ENCODE peak calls at places on chromosome 9, in ten cellular contexts. One of them, this sample, is unnamed.

GRCh38 chr9:2271426-2271825 is 256.3 kb downstream of the SMARCA2 start:
- DNase-seq in activated CD8-positive, alpha-beta T cell treated with anti-CD3 and anti-CD28 coated beads, Interleukin-2, amount 10 ng/mL, durations not matched to agents 7 days and 5 days: no peak
- DNase-seq in HFFc6: no peak
- DNase-seq in left ventricle myocardium inferior: peak
- DNase-seq in HuH-7: no peak
- DNase-seq in fibroblast of pulmonary artery: peak
- DNase-seq in activated effector memory CD4-positive, alpha-beta T cell treated with anti-CD3 and anti-CD28 coated beads, Interleukin-2, amount 50 U/mL, for 16 hours: no peak
- DNase-seq in activated T-cell treated with anti-CD3 and anti-CD28 coated beads, Interleukin-2, amount 50 U/mL, for 72 hours: peak
- DNase-seq in neural crest cell: no peak
- DNase-seq in stimulated activated CD4-positive, alpha-beta T cell treated with anti-CD3 and anti-CD28 coated beads, Interleukin-1b, Interleukin-23, amount 100 ng/mL, for 24 hours: no peak
- DNase-seq in this sample: no peak

GRCh38 chr9:128683340-128684064 is 5.5 kb upstream of the SET start:
- DNase-seq in activated CD8-positive, alpha-beta T cell treated with anti-CD3 and anti-CD28 coated beads, Interleukin-2, amount 10 ng/mL, durations not matched to agents 7 days and 5 days: peak
- DNase-seq in HFFc6: no peak
- DNase-seq in left ventricle myocardium inferior: peak
- DNase-seq in HuH-7: no peak
- DNase-seq in fibroblast of pulmonary artery: peak
- DNase-seq in activated effector memory CD4-positive, alpha-beta T cell treated with anti-CD3 and anti-CD28 coated beads, Interleukin-2, amount 50 U/mL, for 16 hours: peak
- DNase-seq in activated T-cell treated with anti-CD3 and anti-CD28 coated beads, Interleukin-2, amount 50 U/mL, for 72 hours: peak
- DNase-seq in neural crest cell: peak
- DNase-seq in stimulated activated CD4-positive, alpha-beta T cell treated with anti-CD3 and anti-CD28 coated beads, Interleukin-1b, Interleukin-23, amount 100 ng/mL, for 24 hours: no peak
- DNase-seq in this sample: peak

GRCh38 chr9:98678244-98678842 is 30.4 kb downstream of the GABBR2 start:
- DNase-seq in activated CD8-positive, alpha-beta T cell treated with anti-CD3 and anti-CD28 coated beads, Interleukin-2, amount 10 ng/mL, durations not matched to agents 7 days and 5 days: no peak
- DNase-seq in HFFc6: no peak
- DNase-seq in left ventricle myocardium inferior: no peak
- DNase-seq in HuH-7: no peak
- DNase-seq in fibroblast of pulmonary artery: peak
- DNase-seq in activated effector memory CD4-positive, alpha-beta T cell treated with anti-CD3 and anti-CD28 coated beads, Interleukin-2, amount 50 U/mL, for 16 hours: no peak
- DNase-seq in activated T-cell treated with anti-CD3 and anti-CD28 coated beads, Interleukin-2, amount 50 U/mL, for 72 hours: peak
- DNase-seq in neural crest cell: no peak
- DNase-seq in stimulated activated CD4-positive, alpha-beta T cell treated with anti-CD3 and anti-CD28 coated beads, Interleukin-1b, Interleukin-23, amount 100 ng/mL, for 24 hours: no peak
- DNase-seq in this sample: no peak

GRCh38 chr9:28136113-28136512 is 562.8 kb upstream of the C9orf72 start:
- DNase-seq in activated CD8-positive, alpha-beta T cell treated with anti-CD3 and anti-CD28 coated beads, Interleukin-2, amount 10 ng/mL, durations not matched to agents 7 days and 5 days: no peak
- DNase-seq in HFFc6: no peak
- DNase-seq in left ventricle myocardium inferior: no peak
- DNase-seq in HuH-7: no peak
- DNase-seq in fibroblast of pulmonary artery: no peak
- DNase-seq in activated effector memory CD4-positive, alpha-beta T cell treated with anti-CD3 and anti-CD28 coated beads, Interleukin-2, amount 50 U/mL, for 16 hours: no peak
- DNase-seq in activated T-cell treated with anti-CD3 and anti-CD28 coated beads, Interleukin-2, amount 50 U/mL, for 72 hours: no peak
- DNase-seq in neural crest cell: no peak
- DNase-seq in stimulated activated CD4-positive, alpha-beta T cell treated with anti-CD3 and anti-CD28 coated beads, Interleukin-1b, Interleukin-23, amount 100 ng/mL, for 24 hours: no peak
- DNase-seq in this sample: no peak

GRCh38 chr9:96141666-96142065 is 160.3 kb downstream of the HSD17B3 start:
- DNase-seq in activated CD8-positive, alpha-beta T cell treated with anti-CD3 and anti-CD28 coated beads, Interleukin-2, amount 10 ng/mL, durations not matched to agents 7 days and 5 days: no peak
- DNase-seq in HFFc6: no peak
- DNase-seq in left ventricle myocardium inferior: no peak
- DNase-seq in HuH-7: no peak
- DNase-seq in fibroblast of pulmonary artery: no peak
- DNase-seq in activated effector memory CD4-positive, alpha-beta T cell treated with anti-CD3 and anti-CD28 coated beads, Interleukin-2, amount 50 U/mL, for 16 hours: no peak
- DNase-seq in activated T-cell treated with anti-CD3 and anti-CD28 coated beads, Interleukin-2, amount 50 U/mL, for 72 hours: no peak
- DNase-seq in neural crest cell: no peak
- DNase-seq in stimulated activated CD4-positive, alpha-beta T cell treated with anti-CD3 and anti-CD28 coated beads, Interleukin-1b, Interleukin-23, amount 100 ng/mL, for 24 hours: no peak
- DNase-seq in this sample: peak

GRCh38 chr9:134174526-134175290 is 10.3 kb upstream of the RNU6ATAC start:
- DNase-seq in activated CD8-positive, alpha-beta T cell treated with anti-CD3 and anti-CD28 coated beads, Interleukin-2, amount 10 ng/mL, durations not matched to agents 7 days and 5 days: no peak
- DNase-seq in HFFc6: no peak
- DNase-seq in left ventricle myocardium inferior: no peak
- DNase-seq in HuH-7: no peak
- DNase-seq in fibroblast of pulmonary artery: no peak
- DNase-seq in activated effector memory CD4-positive, alpha-beta T cell treated with anti-CD3 and anti-CD28 coated beads, Interleukin-2, amount 50 U/mL, for 16 hours: no peak
- DNase-seq in activated T-cell treated with anti-CD3 and anti-CD28 coated beads, Interleukin-2, amount 50 U/mL, for 72 hours: no peak
- DNase-seq in neural crest cell: no peak
- DNase-seq in stimulated activated CD4-positive, alpha-beta T cell treated with anti-CD3 and anti-CD28 coated beads, Interleukin-1b, Interleukin-23, amount 100 ng/mL, for 24 hours: no peak
- DNase-seq in this sample: no peak

GRCh38 chr9:86974421-86974820 is 27.1 kb upstream of the GAS1 start:
- DNase-seq in activated CD8-positive, alpha-beta T cell treated with anti-CD3 and anti-CD28 coated beads, Interleukin-2, amount 10 ng/mL, durations not matched to agents 7 days and 5 days: no peak
- DNase-seq in HFFc6: no peak
- DNase-seq in left ventricle myocardium inferior: no peak
- DNase-seq in HuH-7: no peak
- DNase-seq in fibroblast of pulmonary artery: no peak
- DNase-seq in activated effector memory CD4-positive, alpha-beta T cell treated with anti-CD3 and anti-CD28 coated beads, Interleukin-2, amount 50 U/mL, for 16 hours: no peak
- DNase-seq in activated T-cell treated with anti-CD3 and anti-CD28 coated beads, Interleukin-2, amount 50 U/mL, for 72 hours: no peak
- DNase-seq in neural crest cell: no peak
- DNase-seq in stimulated activated CD4-positive, alpha-beta T cell treated with anti-CD3 and anti-CD28 coated beads, Interleukin-1b, Interleukin-23, amount 100 ng/mL, for 24 hours: no peak
- DNase-seq in this sample: no peak

GRCh38 chr9:131609116-131609830 is 64.0 kb downstream of the PRRT1B start:
- DNase-seq in activated CD8-positive, alpha-beta T cell treated with anti-CD3 and anti-CD28 coated beads, Interleukin-2, amount 10 ng/mL, durations not matched to agents 7 days and 5 days: no peak
- DNase-seq in HFFc6: peak
- DNase-seq in left ventricle myocardium inferior: peak
- DNase-seq in HuH-7: no peak
- DNase-seq in fibroblast of pulmonary artery: peak
- DNase-seq in activated effector memory CD4-positive, alpha-beta T cell treated with anti-CD3 and anti-CD28 coated beads, Interleukin-2, amount 50 U/mL, for 16 hours: no peak
- DNase-seq in activated T-cell treated with anti-CD3 and anti-CD28 coated beads, Interleukin-2, amount 50 U/mL, for 72 hours: no peak
- DNase-seq in neural crest cell: no peak
- DNase-seq in stimulated activated CD4-positive, alpha-beta T cell treated with anti-CD3 and anti-CD28 coated beads, Interleukin-1b, Interleukin-23, amount 100 ng/mL, for 24 hours: no peak
- DNase-seq in this sample: peak

GRCh38 chr9:86946712-86947145 is 577 bp downstream of the GAS1 start:
- DNase-seq in activated CD8-positive, alpha-beta T cell treated with anti-CD3 and anti-CD28 coated beads, Interleukin-2, amount 10 ng/mL, durations not matched to agents 7 days and 5 days: peak
- DNase-seq in HFFc6: peak
- DNase-seq in left ventricle myocardium inferior: peak
- DNase-seq in HuH-7: peak
- DNase-seq in fibroblast of pulmonary artery: peak
- DNase-seq in activated effector memory CD4-positive, alpha-beta T cell treated with anti-CD3 and anti-CD28 coated beads, Interleukin-2, amount 50 U/mL, for 16 hours: peak
- DNase-seq in activated T-cell treated with anti-CD3 and anti-CD28 coated beads, Interleukin-2, amount 50 U/mL, for 72 hours: no peak
- DNase-seq in neural crest cell: peak
- DNase-seq in stimulated activated CD4-positive, alpha-beta T cell treated with anti-CD3 and anti-CD28 coated beads, Interleukin-1b, Interleukin-23, amount 100 ng/mL, for 24 hours: no peak
- DNase-seq in this sample: no peak

GRCh38 chr9:77917800-77918199 is 113.8 kb downstream of the GNAQ start:
- DNase-seq in activated CD8-positive, alpha-beta T cell treated with anti-CD3 and anti-CD28 coated beads, Interleukin-2, amount 10 ng/mL, durations not matched to agents 7 days and 5 days: no peak
- DNase-seq in HFFc6: no peak
- DNase-seq in left ventricle myocardium inferior: no peak
- DNase-seq in HuH-7: no peak
- DNase-seq in fibroblast of pulmonary artery: no peak
- DNase-seq in activated effector memory CD4-positive, alpha-beta T cell treated with anti-CD3 and anti-CD28 coated beads, Interleukin-2, amount 50 U/mL, for 16 hours: no peak
- DNase-seq in activated T-cell treated with anti-CD3 and anti-CD28 coated beads, Interleukin-2, amount 50 U/mL, for 72 hours: no peak
- DNase-seq in neural crest cell: no peak
- DNase-seq in stimulated activated CD4-positive, alpha-beta T cell treated with anti-CD3 and anti-CD28 coated beads, Interleukin-1b, Interleukin-23, amount 100 ng/mL, for 24 hours: no peak
- DNase-seq in this sample: no peak

This sample was measured in foreskin fibroblast.